ENCODE peak calls at places on chromosome 6, in ten cellular contexts. J is psoas muscle; K is fibroblast of lung; H is thyroid gland; B is ascending aorta; I is GM23338; M is heart left ventricle; N is colonic mucosa; W is PC-3; P is CD8-positive, alpha-beta T cell. R is an unnamed sample. For H3K4me1, the result is how much of the 10 kb centered on the place peaks cover.

GRCh38 chr6:150666071-150666470 is 66.4 kb downstream of the PLEKHG1 start:
- DNase-seq in N (no peak), J (no peak), H (no peak), P (no peak), W (no peak), K (peak), I (no peak), M (peak), B (no peak), R (no peak)

GRCh38 chr6:130513770-130514169 is 148.0 kb downstream of the TMEM200A start:
- DNase-seq in J (no peak), K (peak), B (no peak), W (peak), M (no peak), H (no peak), I (no peak), P (no peak), N (peak), R (no peak)

GRCh38 chr6:118284736-118285360 is 263.2 kb upstream of the PLN start:
- DNase-seq in P (no peak), W (peak), I (peak), M (peak), B (no peak), J (no peak), K (peak), H (no peak), N (no peak), R (no peak)

GRCh38 chr6:119727504-119728219 is 378.1 kb upstream of the MAN1A1 start:
- DNase-seq in K (no peak), H (peak), N (no peak), M (no peak), I (peak), P (no peak), J (no peak), B (no peak), W (peak), R (no peak)

GRCh38 chr6:12075067-12075563 is 63.0 kb downstream of the HIVEP1 start:
- DNase-seq in K (no peak), N (no peak), H (no peak), B (no peak), J (no peak), P (no peak), I (peak), M (no peak), W (peak), R (no peak)

GRCh38 chr6:88251261-88251660 is 85.1 kb upstream of the CNR1 start:
- DNase-seq in B (no peak), K (no peak), H (no peak), J (no peak), W (no peak), I (no peak), N (no peak), M (no peak), P (no peak), R (no peak)

GRCh38 chr6:35381132-35381531 is 38.8 kb downstream of the PPARD start:
- DNase-seq in K (peak), N (no peak), B (no peak), H (no peak), P (no peak), M (no peak), I (no peak), J (no peak), W (peak), R (no peak)

GRCh38 chr6:89411269-89412070 is 603 bp downstream of the RRAGD start:
- DNase-seq in K (no peak), J (peak), H (peak), M (peak), P (peak), I (peak), B (peak), W (no peak), N (peak), R (peak)

GRCh38 chr6:170254315-170255213 is 36.3 kb downstream of the DLL1 start:
- DNase-seq in J (no peak), M (no peak), N (no peak), W (no peak), K (no peak), B (no peak), H (no peak), I (no peak), P (no peak), R (no peak)

GRCh38 chr6:63491104-63491503 is 81.2 kb upstream of the LOC128125822 start:
- DNase-seq in N (no peak), K (no peak), H (no peak), P (no peak), J (no peak), M (no peak), W (peak), I (no peak), B (no peak), R (no peak)

GRCh38 chr6:148335582-148335981 is 7.1 kb upstream of the SASH1 start:
- DNase-seq in J (no peak), N (no peak), W (peak), H (no peak), B (no peak), M (no peak), K (peak), P (no peak), I (no peak), R (no peak)

GRCh38 chr6:111482236-111482958 is 621 bp downstream of the REV3L start:
- DNase-seq in H (peak), M (peak), W (no peak), J (peak), P (peak), B (peak), I (peak), N (peak), K (peak), R (peak)

GRCh38 chr6:15441215-15441868 is 195.5 kb downstream of the JARID2 start:
- DNase-seq in N (peak), K (peak), I (peak), J (no peak), B (no peak), P (no peak), H (peak), M (peak), W (peak), R (peak)

GRCh38 chr6:143336446-143337152 is 113.9 kb downstream of the ADAT2 start:
- DNase-seq in W (peak), P (no peak), H (no peak), I (peak), J (no peak), N (no peak), K (peak), B (no peak), M (no peak), R (no peak)

GRCh38 chr6:126170875-126171489 is 168.9 kb upstream of the CENPW start:
- DNase-seq in M (no peak), K (no peak), W (peak), I (peak), N (peak), H (no peak), J (no peak), P (no peak), B (no peak), R (peak)

GRCh38 chr6:163347021-163347446 is 67.5 kb upstream of the QKI start:
- DNase-seq in B (no peak), M (no peak), I (no peak), H (no peak), P (no peak), W (peak), J (peak), K (peak), N (no peak), R (no peak)

GRCh38 chr6:14511192-14511591 is 393.6 kb downstream of the CD83 start:
- DNase-seq in P (no peak), N (no peak), H (no peak), B (no peak), W (no peak), M (no peak), J (no peak), I (no peak), K (no peak), R (no peak)

GRCh38 chr6:30646450-30647038 is 389 bp upstream of the C6orf136 start:
- DNase-seq in I (peak), J (peak), K (no peak), B (peak), P (no peak), H (peak), W (no peak), N (peak), M (peak), R (no peak)

GRCh38 chr6:30647802-30648460 is 998 bp downstream of the C6orf136 start:
- DNase-seq in H (no peak), B (no peak), W (no peak), M (no peak), J (no peak), P (no peak), N (peak), I (no peak), K (no peak), R (peak)

GRCh38 chr6:30647039-30647801 is at the start of gene C6orf136:
- DNase-seq in B (peak), N (peak), P (peak), K (peak), M (peak), J (peak), I (peak), W (peak), H (peak), R (peak)

GRCh38 chr6:30644769-30645168 is 2.2 kb upstream of the C6orf136 start:
- DNase-seq in I (no peak), P (no peak), M (no peak), B (no peak), N (no peak), H (no peak), W (no peak), J (no peak), K (no peak), R (no peak)

DNA sequence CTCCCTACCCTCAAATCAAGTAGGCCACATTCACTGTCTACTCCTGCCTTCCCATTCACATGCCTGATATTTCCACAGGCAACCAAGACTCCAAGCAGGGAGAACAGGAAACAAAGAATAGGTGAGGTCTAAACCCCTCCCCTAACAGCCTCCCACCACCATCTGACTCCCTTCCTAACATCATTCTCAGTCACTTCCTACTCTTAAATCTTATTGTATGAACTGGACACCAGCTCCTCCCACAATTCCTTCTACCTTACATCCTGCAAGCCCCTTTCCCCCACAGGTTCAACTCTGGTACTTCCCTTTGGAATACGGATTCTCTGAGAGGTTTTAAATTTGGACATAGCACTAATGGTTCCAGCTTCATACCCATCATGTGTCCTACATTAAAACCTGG is 944 bp upstream of the C6orf136 start:
- DNase-seq in W (peak), N (no peak), M (no peak), H (no peak), J (no peak), B (no peak), I (no peak), P (no peak), K (no peak), R (no peak)
- H3K4me3 ChIP-seq in W (peak), N (no peak), M (no peak), H (no peak), J (no peak), B (no peak), I (peak), P (no peak), K (no peak), R (no peak)

GRCh38 chr6:28923318-28924102 is at the start of gene TRIM27:
- DNase-seq in N (peak), B (peak), M (peak), P (peak), W (peak), H (peak), I (peak), J (peak), K (peak), R (peak)
- TF ChIP-seq CTCF in N (no peak), B (peak), M (no peak), P (no peak), W (no peak), H (peak), I (no peak), J (peak), K (no peak), R (no peak)

DNA sequence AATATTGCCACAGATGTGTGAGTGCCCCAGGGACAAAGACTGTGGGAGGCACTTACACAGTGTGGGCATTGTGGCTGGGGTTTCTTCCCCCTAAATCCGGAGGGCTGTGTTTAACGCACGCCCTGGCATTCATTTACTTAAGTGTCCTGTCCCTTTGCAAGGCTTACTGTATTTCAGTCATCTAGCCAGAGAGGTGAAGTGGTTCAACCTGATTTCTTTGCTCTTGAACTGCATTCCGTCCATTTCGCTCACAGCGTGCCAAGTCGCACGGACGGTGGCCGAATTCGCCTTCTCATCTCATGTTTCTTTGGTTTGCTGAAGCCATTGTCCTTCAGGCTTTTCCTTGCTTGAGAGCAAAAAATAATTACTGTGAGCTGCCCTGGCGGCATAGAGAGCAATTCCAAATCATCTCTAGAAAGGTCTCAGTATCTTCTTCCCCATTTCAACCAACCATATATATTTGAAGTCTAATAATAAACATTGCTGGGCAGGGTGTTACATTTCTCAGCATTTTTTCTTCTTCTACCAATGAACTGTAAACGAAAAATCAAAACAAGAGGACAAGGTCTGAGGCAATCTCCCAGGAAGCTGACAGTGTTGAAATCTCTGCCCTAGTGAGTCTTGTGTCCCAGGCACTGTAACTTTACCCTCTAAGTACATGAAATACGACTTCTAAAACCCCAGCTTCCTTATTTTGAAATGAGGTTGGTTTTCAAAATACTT is 16.9 kb downstream of the SYTL3 start:
- DNase-seq in I (no peak), P (no peak), H (peak), B (peak), M (no peak), W (no peak), J (no peak), K (peak), N (peak), R (no peak)
- H3K4me1 ChIP-seq in I (under half), P (under half), H (half or more), B (under half), M (under half), W (under half), J (half or more), K (under half), N (under half), R (under half)

GRCh38 chr6:56241106-56241812 is 6.1 kb downstream of the COL21A1 start:
- DNase-seq in I (no peak), H (no peak), P (no peak), J (no peak), B (no peak), K (no peak), W (no peak), M (no peak), N (no peak), R (no peak)
- H3K4me3 ChIP-seq in I (no peak), H (no peak), P (no peak), J (no peak), B (peak), K (no peak), W (no peak), M (no peak), N (no peak), R (no peak)

DNA sequence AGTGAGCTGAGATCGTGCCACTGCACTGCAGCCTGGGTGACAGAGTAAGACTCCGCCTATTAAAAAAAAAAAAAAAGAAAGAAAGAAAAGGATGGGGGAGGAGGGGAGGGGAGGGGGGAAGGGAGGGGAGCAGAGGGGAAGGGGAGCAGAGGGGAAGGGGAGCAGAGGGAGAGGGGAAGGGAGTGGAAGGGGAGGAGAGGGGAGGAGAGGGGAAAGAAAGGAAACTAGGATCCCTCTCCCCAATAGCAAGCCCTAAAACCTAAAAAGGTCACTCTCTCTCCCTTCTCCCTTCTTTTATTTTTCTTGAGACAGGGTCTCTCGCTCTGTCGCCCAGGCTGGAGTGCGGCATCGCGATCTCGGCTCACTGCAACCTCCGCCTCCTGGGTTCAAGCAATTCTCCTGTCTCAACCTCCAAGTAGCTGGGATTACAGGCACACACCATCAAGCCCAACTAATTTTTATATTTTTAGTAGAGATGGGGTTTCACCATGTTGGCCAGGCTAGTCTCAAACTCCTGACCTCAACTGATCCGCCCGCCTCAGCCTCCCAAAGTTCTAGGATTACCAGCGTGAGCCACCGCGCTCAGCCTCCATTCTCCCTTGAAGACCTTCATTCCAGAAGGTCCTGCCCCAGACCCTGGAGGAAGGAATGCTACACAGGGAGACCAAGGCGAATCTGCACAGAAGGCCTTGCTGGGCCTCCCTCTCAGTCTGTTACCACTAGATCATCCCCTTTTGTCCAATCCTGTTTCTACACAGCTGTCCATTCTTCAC is 45.8 kb upstream of the PIM1 start:
- DNase-seq in N (no peak), J (no peak), I (peak), K (no peak), P (no peak), H (no peak), B (no peak), M (no peak), W (no peak), R (no peak)
- TF ChIP-seq CTCF in N (no peak), J (no peak), I (peak), K (no peak), P (no peak), H (no peak), B (no peak), M (no peak), W (no peak), R (no peak)

DNA sequence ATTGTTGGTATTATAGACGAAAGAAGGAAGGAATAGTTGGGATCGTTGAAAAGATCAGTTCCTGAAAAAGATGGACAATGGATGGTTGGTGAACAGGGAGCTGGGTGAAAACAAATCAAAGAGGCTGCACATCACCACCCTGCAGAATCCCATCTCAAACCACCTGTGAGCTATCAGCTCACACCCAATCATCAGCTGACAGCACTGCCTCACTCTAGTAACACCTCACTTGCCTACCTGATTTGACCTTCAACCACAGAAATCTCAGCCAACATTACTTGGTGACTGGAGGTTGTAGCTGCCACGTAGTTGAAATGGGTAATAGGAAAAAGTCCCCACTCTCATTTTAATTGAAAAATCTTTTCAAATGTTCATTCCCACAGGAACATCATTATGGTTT is 101.8 kb upstream of the DST start:
- DNase-seq in J (no peak), N (no peak), W (no peak), H (no peak), K (no peak), I (no peak), M (no peak), P (no peak), B (no peak), R (no peak)
- H3K4me1 ChIP-seq in J (half or more), N (under half), W (under half), H (under half), K (under half), I (half or more), M (under half), P (under half), B (under half), R (under half)

GRCh38 chr6:107059606-107060005 is 31.6 kb downstream of the MTRES1 start:
- DNase-seq in B (no peak), K (no peak), J (no peak), M (no peak), H (no peak), W (no peak), N (no peak), I (no peak), P (no peak), R (no peak)

GRCh38 chr6:107064579-107065065 is 36.6 kb downstream of the MTRES1 start:
- DNase-seq in W (peak), H (peak), N (peak), M (peak), P (no peak), I (no peak), K (peak), J (no peak), B (no peak), R (no peak)

GRCh38 chr6:107062691-107063090 is 34.7 kb downstream of the MTRES1 start:
- DNase-seq in P (no peak), N (no peak), K (no peak), W (no peak), B (no peak), J (no peak), I (no peak), M (no peak), H (no peak), R (no peak)

GRCh38 chr6:107060704-107061103 is 32.7 kb downstream of the MTRES1 start:
- DNase-seq in P (no peak), B (no peak), J (no peak), H (no peak), I (no peak), M (no peak), N (no peak), K (no peak), W (no peak), R (no peak)

GRCh38 chr6:107061125-107062020 is 33.4 kb downstream of the MTRES1 start:
- DNase-seq in M (no peak), P (no peak), N (no peak), B (no peak), H (peak), J (no peak), W (no peak), K (no peak), I (peak), R (no peak)
- H3K4me3 ChIP-seq in M (no peak), P (peak), N (no peak), B (no peak), H (no peak), J (no peak), W (no peak), K (no peak), I (peak), R (no peak)

DNA sequence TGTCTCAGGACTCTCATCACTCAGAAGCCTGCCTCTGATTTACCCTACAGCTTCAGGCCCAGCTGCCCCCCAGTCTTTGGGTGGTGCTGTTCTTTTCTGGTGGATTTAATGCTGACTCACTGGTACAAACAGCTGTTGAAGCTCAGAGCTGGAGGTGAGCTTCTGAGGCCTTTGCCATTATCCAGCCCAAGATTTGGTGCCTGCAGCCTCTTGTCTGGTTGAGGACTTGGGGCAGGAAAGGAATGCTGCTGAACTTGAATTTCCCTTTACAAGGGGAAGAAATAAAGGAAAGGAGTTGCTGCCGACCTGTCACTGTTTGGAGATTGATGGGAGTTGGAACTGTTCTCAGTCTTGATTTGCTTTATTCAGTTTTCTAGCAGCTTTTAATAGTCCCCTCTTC is 19.8 kb downstream of the ABCF1 start:
- DNase-seq in I (no peak), H (peak), K (peak), N (no peak), M (no peak), B (no peak), J (no peak), W (peak), P (no peak), R (no peak)
- TF ChIP-seq CTCF in I (no peak), H (no peak), K (no peak), N (no peak), M (no peak), B (no peak), J (no peak), W (no peak), P (no peak), R (no peak)

DNA sequence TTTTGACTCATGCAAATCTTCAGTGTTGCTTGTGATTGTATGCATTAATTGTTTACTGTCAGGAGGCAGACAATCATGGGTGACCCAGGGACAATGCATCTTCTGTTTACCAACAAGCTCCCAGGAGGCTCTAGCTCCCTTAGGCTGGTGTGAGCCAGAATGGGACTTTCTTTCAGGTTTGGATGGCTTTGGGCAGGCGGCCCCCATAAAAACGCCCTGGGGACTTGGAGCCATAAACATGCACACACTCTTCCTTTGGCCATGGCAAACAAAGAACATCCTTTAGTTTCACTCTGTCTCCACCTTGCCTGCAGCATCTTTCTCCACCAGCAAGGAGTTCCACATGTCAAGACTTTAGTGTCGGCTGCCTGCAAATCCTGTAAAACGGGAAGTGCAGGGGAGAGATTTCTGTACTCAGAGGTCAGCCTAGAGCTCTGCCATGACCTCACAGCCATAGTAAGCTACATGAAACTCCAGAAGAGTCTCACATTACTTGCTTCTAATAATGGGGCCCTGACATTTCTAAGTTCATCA is 127.6 kb downstream of the MAP3K7 start:
- DNase-seq in I (no peak), P (no peak), H (no peak), J (no peak), B (no peak), N (no peak), M (no peak), K (no peak), W (peak), R (no peak)
- H3K4me1 ChIP-seq in I (under half), P (under half), H (under half), J (under half), B (under half), N (under half), M (under half), K (under half), W (under half), R (under half)